ENCODE peak calls at places on chromosomes 5 and 9, in nine cellular contexts. Q is natural killer cell; E is effector memory CD8-positive, alpha-beta T cell; B is aorta; D is right cardiac atrium; F is mucosa of descending colon; M is thoracic aorta; U is left cardiac atrium; C is DND-41. R is an unnamed sample.
A peak's percentile ranks its signal among the peaks of the same experiment; 100 is the strongest.

GRCh38 chr5:113152053-113152452 is 175.5 kb downstream of the DCP2 start:
- ATAC-seq in Q (no peak), U (no peak), B (no peak), E (no peak), F (no peak), M (no peak), C (no peak), D (no peak), R (no peak)

GRCh38 chr9:35364817-35365585 is 124.9 kb upstream of the RUSC2 start:
- ATAC-seq in D (no peak), B (no peak), M (no peak), F (peak; percentile 33), C (no peak), Q (no peak), E (no peak), U (no peak), R (no peak)

GRCh38 chr9:106962105-106962504 is 99.1 kb downstream of the ZNF462 start:
- ATAC-seq in E (no peak), U (no peak), D (no peak), F (no peak), C (no peak), B (no peak), M (no peak), Q (no peak), R (no peak)

GRCh38 chr9:120531683-120532300 is 48.2 kb downstream of the CDK5RAP2 start:
- ATAC-seq in E (no peak), D (no peak), B (no peak), C (peak; percentile 78), U (no peak), F (peak; percentile 81), Q (no peak), M (no peak), R (peak; percentile 68)

GRCh38 chr5:167332291-167332690 is 959.2 kb upstream of the WWC1 start:
- ATAC-seq in M (no peak), F (no peak), D (no peak), E (no peak), B (no peak), U (no peak), C (no peak), Q (no peak), R (no peak)

GRCh38 chr9:92911496-92912475 is 33.9 kb upstream of the ZNF484 start:
- ATAC-seq in B (no peak), U (no peak), D (no peak), E (no peak), Q (no peak), M (no peak), F (peak; percentile 11), C (no peak), R (peak; percentile 31)

GRCh38 chr9:2576631-2577030 is 45.0 kb upstream of the VLDLR start:
- ATAC-seq in U (no peak), B (no peak), C (no peak), E (no peak), D (no peak), F (peak; percentile 79), Q (no peak), M (no peak), R (no peak)

GRCh38 chr9:114110180-114110579 is 11.1 kb upstream of the KIF12 start:
- ATAC-seq in C (no peak), U (no peak), D (no peak), Q (no peak), B (no peak), F (no peak), E (no peak), M (no peak), R (no peak)

GRCh38 chr9:96345551-96345950 is 38.0 kb downstream of the SLC35D2 start:
- ATAC-seq in Q (no peak), B (no peak), D (no peak), C (no peak), U (no peak), M (no peak), E (no peak), F (no peak), R (no peak)

GRCh38 chr5:132481243-132482211 is 9.0 kb downstream of the IRF1 start:
- ATAC-seq in Q (peak; percentile 2), E (peak; percentile 20), C (peak; percentile 22), D (no peak), F (peak; percentile 1), B (no peak), M (no peak), U (no peak), R (no peak)

GRCh38 chr9:113536483-113537226 is 73.1 kb downstream of the RGS3 start:
- ATAC-seq in U (peak; percentile 87), Q (no peak), C (no peak), E (no peak), M (peak; percentile 54), D (peak; percentile 89), F (peak; percentile 35), B (peak; percentile 86), R (no peak)

GRCh38 chr9:18437315-18438200 is 36.4 kb upstream of the ADAMTSL1 start:
- ATAC-seq in D (peak; percentile 90), M (peak; percentile 18), U (peak; percentile 80), E (no peak), B (peak; percentile 76), F (no peak), C (no peak), Q (no peak), R (peak; percentile 26)

GRCh38 chr5:163306421-163306820 is 131.0 kb upstream of the CCNG1 start:
- ATAC-seq in E (no peak), M (no peak), U (no peak), F (no peak), D (no peak), B (no peak), Q (no peak), C (no peak), R (no peak)

GRCh38 chr5:68435611-68436010 is 220.1 kb downstream of the PIK3R1 start:
- ATAC-seq in M (no peak), U (no peak), B (no peak), E (no peak), Q (no peak), C (no peak), F (peak; percentile 63), D (no peak), R (no peak)

GRCh38 chr9:122042056-122042455 is 51.1 kb downstream of the TTLL11 start:
- ATAC-seq in E (no peak), F (no peak), D (no peak), C (no peak), U (no peak), B (no peak), Q (no peak), M (no peak), R (no peak)

GRCh38 chr5:82640901-82641300 is 362.7 kb upstream of the RPS23 start:
- ATAC-seq in C (no peak), U (no peak), B (peak; percentile 23), M (no peak), F (no peak), Q (no peak), E (no peak), D (peak; percentile 56), R (no peak)

GRCh38 chr9:37324691-37325490 is 97.6 kb upstream of the GRHPR start:
- ATAC-seq in Q (no peak), F (peak; percentile 54), U (no peak), M (no peak), E (peak; percentile 14), D (no peak), B (no peak), C (no peak), R (no peak)

GRCh38 chr9:98316445-98317133 is 61.1 kb upstream of the TBC1D2 start:
- ATAC-seq in Q (no peak), E (no peak), B (no peak), D (no peak), U (no peak), F (no peak), C (no peak), M (no peak), R (no peak)

GRCh38 chr5:104412649-104413240 is 850.2 kb upstream of the NUDT12 start:
- ATAC-seq in E (no peak), B (peak; percentile 22), Q (no peak), C (no peak), D (no peak), U (no peak), M (no peak), F (no peak), R (no peak)

GRCh38 chr9:133369923-133370322 is 5.9 kb downstream of the SURF4 start:
- ATAC-seq in U (no peak), E (peak; percentile 27), M (no peak), D (no peak), C (no peak), B (no peak), F (no peak), Q (no peak), R (no peak)

GRCh38 chr5:74622122-74622521 is 18.4 kb downstream of the ENC1 start:
- ATAC-seq in D (no peak), C (no peak), F (no peak), U (no peak), M (no peak), B (no peak), E (no peak), Q (no peak), R (no peak)

GRCh38 chr9:136645903-136646754 is 16.6 kb upstream of the EGFL7 start:
- ATAC-seq in D (peak; percentile 72), F (peak; percentile 39), M (no peak), C (no peak), B (peak; percentile 63), E (no peak), U (peak; percentile 55), Q (no peak), R (peak; percentile 40)

GRCh38 chr5:82346376-82347212 is 68.4 kb upstream of the RPS23 start:
- ATAC-seq in B (peak; percentile 43), F (no peak), M (no peak), U (no peak), D (peak; percentile 32), E (no peak), C (peak; percentile 43), Q (no peak), R (no peak)

GRCh38 chr5:171901764-171902163 is 104.7 kb downstream of the FBXW11 start:
- ATAC-seq in M (no peak), U (no peak), B (no peak), Q (no peak), F (no peak), E (no peak), C (no peak), D (no peak), R (no peak)

GRCh38 chr9:127208416-127208815 is 56.2 kb upstream of the GARNL3 start:
- ATAC-seq in E (no peak), U (no peak), D (no peak), Q (no peak), B (no peak), C (no peak), F (no peak), M (no peak), R (no peak)

GRCh38 chr5:178273041-178273440 is 40.4 kb upstream of the PHYKPL start:
- ATAC-seq in M (no peak), F (no peak), D (no peak), U (peak; percentile 29), E (no peak), B (no peak), Q (no peak), C (no peak), R (no peak)

GRCh38 chr5:57103317-57103907 is 70.4 kb upstream of the GPBP1 start:
- ATAC-seq in E (no peak), U (no peak), M (no peak), D (no peak), B (no peak), Q (no peak), C (no peak), F (peak; percentile 37), R (no peak)

GRCh38 chr9:124306098-124306735 is 48.5 kb downstream of the NEK6 start:
- ATAC-seq in Q (no peak), U (no peak), E (no peak), B (no peak), C (no peak), D (no peak), M (no peak), F (peak; percentile 39), R (no peak)

GRCh38 chr9:37924538-37924937 is 20.6 kb upstream of the SLC25A51 start:
- ATAC-seq in E (no peak), F (no peak), M (no peak), C (no peak), Q (no peak), D (no peak), B (no peak), U (no peak), R (no peak)

GRCh38 chr5:93572101-93572772 is 8.8 kb downstream of the NR2F1-AS1 start:
- ATAC-seq in F (no peak), M (no peak), B (peak; percentile 20), U (peak; percentile 42), D (peak; percentile 42), Q (no peak), E (no peak), C (no peak), R (no peak)

GRCh38 chr5:36502608-36503007 is 103.8 kb upstream of the SLC1A3 start:
- ATAC-seq in U (no peak), E (no peak), F (no peak), M (no peak), C (no peak), D (no peak), Q (no peak), B (no peak), R (no peak)

R was measured in esophagus mucosa.